ENCODE peak calls at places on chromosomes 3 and 15, in five cellular contexts. T, W, Z, I and Q are unnamed samples.
A peak's percentile ranks its signal among the peaks of the same experiment; 100 is the strongest.

GRCh38 chr3:160637081-160637480 is 39.9 kb upstream of the ARL14 start:
- DNase-seq in T (no peak), W (no peak), Z (no peak), I (no peak), Q (no peak)

GRCh38 chr3:191282262-191283215 is 46.7 kb upstream of the CCDC50 start:
- DNase-seq in T (no peak), W (no peak), Z (no peak), I (no peak), Q (no peak)

GRCh38 chr3:187902938-187903337 is 157.7 kb upstream of the BCL6 start:
- DNase-seq in T (no peak), W (no peak), Z (no peak), I (no peak), Q (no peak)

GRCh38 chr15:49675051-49675450 is 54.2 kb downstream of the DTWD1 start:
- DNase-seq in T (peak; percentile 76), W (no peak), Z (no peak), I (no peak), Q (peak; percentile 67)

GRCh38 chr3:48919215-48920138 is 835 bp downstream of the ARIH2 start:
- DNase-seq in T (no peak), W (peak; percentile 68), Z (peak; percentile 69), I (peak; percentile 61), Q (no peak)

GRCh38 chr3:197599089-197599765 is 43.5 kb upstream of the BDH1 start:
- DNase-seq in T (peak; percentile 60), W (peak; percentile 83), Z (peak; percentile 74), I (peak; percentile 86), Q (peak; percentile 31)

GRCh38 chr3:43013743-43014155 is 34.6 kb downstream of the GASK1A start:
- DNase-seq in T (no peak), W (no peak), Z (no peak), I (no peak), Q (no peak)

GRCh38 chr3:18489939-18490338 is 64.8 kb upstream of the SATB1 start:
- DNase-seq in T (no peak), W (no peak), Z (peak; percentile 20), I (no peak), Q (no peak)

GRCh38 chr3:155360281-155360680 is 66.8 kb upstream of the STRIT1 start:
- DNase-seq in T (no peak), W (no peak), Z (no peak), I (no peak), Q (no peak)

GRCh38 chr3:43559961-43560360 is 61.9 kb downstream of the ANO10 start:
- DNase-seq in T (no peak), W (no peak), Z (no peak), I (no peak), Q (no peak)

GRCh38 chr15:66696770-66697169 is 5.3 kb upstream of the SMAD6 start:
- DNase-seq in T (no peak), W (no peak), Z (no peak), I (no peak), Q (no peak)

GRCh38 chr15:64044315-64045105 is 1.8 kb downstream of the DAPK2 start:
- DNase-seq in T (no peak), W (no peak), Z (no peak), I (peak; percentile 42), Q (no peak)

GRCh38 chr3:33750216-33750558 is 32.1 kb upstream of the CLASP2 start:
- DNase-seq in T (no peak), W (no peak), Z (no peak), I (no peak), Q (no peak)

GRCh38 chr3:63656791-63657190 is 4.3 kb downstream of the SNTN start:
- DNase-seq in T (peak; percentile 46), W (no peak), Z (no peak), I (no peak), Q (peak; percentile 42)

GRCh38 chr3:42123012-42123581 is 31.9 kb downstream of the TRAK1 start:
- DNase-seq in T (no peak), W (no peak), Z (no peak), I (no peak), Q (no peak)

GRCh38 chr3:55065331-55065730 is 137.5 kb upstream of the LRTM1 start:
- DNase-seq in T (no peak), W (no peak), Z (no peak), I (no peak), Q (no peak)

GRCh38 chr3:156744631-156745030 is 70.2 kb downstream of the TIPARP start:
- DNase-seq in T (no peak), W (no peak), Z (no peak), I (no peak), Q (no peak)

GRCh38 chr15:73784299-73784698 is 31.1 kb upstream of the INSYN1 start:
- DNase-seq in T (no peak), W (no peak), Z (no peak), I (peak; percentile 26), Q (no peak)

GRCh38 chr15:75577401-75578205 is 1.5 kb downstream of the PTPN9 start:
- DNase-seq in T (no peak), W (peak; percentile 28), Z (no peak), I (no peak), Q (no peak)

GRCh38 chr3:76673171-76673570 is 366.7 kb upstream of the ROBO2 start:
- DNase-seq in T (no peak), W (no peak), Z (no peak), I (no peak), Q (no peak)

GRCh38 chr3:108489776-108490175 is 20.6 kb downstream of the MYH15 start:
- DNase-seq in T (no peak), W (no peak), Z (peak; percentile 5), I (no peak), Q (no peak)

GRCh38 chr3:38119802-38120689 is 16.9 kb downstream of the ACAA1 start:
- DNase-seq in T (no peak), W (no peak), Z (no peak), I (no peak), Q (no peak)

GRCh38 chr3:127808197-127808596 is 14.1 kb downstream of the MGLL start:
- DNase-seq in T (no peak), W (no peak), Z (no peak), I (no peak), Q (no peak)

GRCh38 chr15:59353994-59354951 is 18.4 kb downstream of the MYO1E start:
- DNase-seq in T (no peak), W (no peak), Z (peak; percentile 5), I (no peak), Q (no peak)

GRCh38 chr3:128726691-128727031 is 678 bp downstream of the RAB7A start:
- DNase-seq in T (peak; percentile 41), W (peak; percentile 68), Z (peak; percentile 55), I (peak; percentile 73), Q (peak; percentile 18)

GRCh38 chr15:71386448-71387236 is 271.4 kb downstream of the THSD4 start:
- DNase-seq in T (no peak), W (no peak), Z (no peak), I (no peak), Q (no peak)

GRCh38 chr3:103499132-103499885 is 1064.5 kb downstream of the ZPLD1 start:
- DNase-seq in T (no peak), W (no peak), Z (no peak), I (no peak), Q (peak; percentile 21)

GRCh38 chr15:23081271-23081670 is 41.9 kb upstream of the TUBGCP5 start:
- DNase-seq in T (no peak), W (no peak), Z (no peak), I (no peak), Q (no peak)

GRCh38 chr3:190044142-190044541 is 76.6 kb downstream of the P3H2 start:
- DNase-seq in T (peak; percentile 70), W (no peak), Z (no peak), I (no peak), Q (no peak)

GRCh38 chr3:99561056-99561455 is 77.3 kb upstream of the COL8A1 start:
- DNase-seq in T (no peak), W (no peak), Z (no peak), I (no peak), Q (no peak)

GRCh38 chr3:39262842-39263241 is 17.0 kb downstream of the CX3CR1 start:
- DNase-seq in T (no peak), W (no peak), Z (no peak), I (no peak), Q (no peak)

GRCh38 chr3:50138266-50139230 is 16.6 kb upstream of the SEMA3F start:
- DNase-seq in T (no peak), W (no peak), Z (no peak), I (no peak), Q (no peak)

GRCh38 chr3:24264748-24265158 is 229.9 kb downstream of the THRB start:
- DNase-seq in T (no peak), W (no peak), Z (peak; percentile 1), I (peak; percentile 26), Q (no peak)

GRCh38 chr15:58401991-58402649 is 29.7 kb upstream of the LIPC start:
- DNase-seq in T (no peak), W (no peak), Z (no peak), I (no peak), Q (no peak)

GRCh38 chr3:73432021-73432722 is 192.6 kb downstream of the PDZRN3 start:
- DNase-seq in T (no peak), W (no peak), Z (no peak), I (peak; percentile 65), Q (no peak)

GRCh38 chr15:31740203-31740602 is 290.1 kb upstream of the CHRNA7 start:
- DNase-seq in T (no peak), W (no peak), Z (no peak), I (no peak), Q (no peak)

GRCh38 chr3:16064660-16065414 is 109.6 kb upstream of the GALNT15 start:
- DNase-seq in T (peak; percentile 97), W (no peak), Z (no peak), I (peak; percentile 95), Q (peak; percentile 83)

GRCh38 chr3:143847787-143848631 is at the start of gene SLC9A9:
- DNase-seq in T (peak; percentile 57), W (peak; percentile 35), Z (no peak), I (peak; percentile 36), Q (peak; percentile 67)

GRCh38 chr3:24830230-24831152 is 335.8 kb upstream of the THRB start:
- DNase-seq in T (no peak), W (no peak), Z (no peak), I (peak; percentile 57), Q (no peak)